ENCODE peak calls at places on chromosomes 16 and 17, in eight cellular contexts. V, C, L, B, M, Z, O and A are unnamed samples.

GRCh38 chr16:4859190-4859899 is 12.1 kb downstream of the UBN1 start:
- DNase-seq in V (peak), B (no peak), M (no peak), O (no peak), C (no peak), Z (peak), L (no peak), A (no peak)

GRCh38 chr17:77746391-77746790 is 212.1 kb upstream of the TNRC6C start:
- DNase-seq in M (no peak), C (no peak), O (no peak), B (no peak), Z (no peak), L (no peak), V (no peak), A (no peak)

GRCh38 chr17:14361945-14362508 is 61.1 kb downstream of the HS3ST3B1 start:
- DNase-seq in Z (no peak), C (no peak), M (no peak), B (no peak), L (no peak), V (no peak), O (no peak), A (no peak)

GRCh38 chr16:85288341-85288868 is 176.1 kb upstream of the CIBAR2 start:
- DNase-seq in B (no peak), O (no peak), Z (no peak), V (no peak), M (no peak), L (no peak), C (no peak), A (no peak)

GRCh38 chr16:85946680-85947510 is 47.9 kb downstream of the IRF8 start:
- DNase-seq in Z (no peak), C (no peak), B (no peak), L (no peak), V (no peak), O (no peak), M (no peak), A (no peak)

GRCh38 chr17:8430966-8431365 is 4.7 kb upstream of the NDEL1 start:
- DNase-seq in M (no peak), L (no peak), Z (peak), B (peak), V (no peak), O (peak), C (no peak), A (no peak)

GRCh38 chr17:1557355-1558095 is 5.1 kb downstream of the PITPNA start:
- DNase-seq in O (no peak), B (no peak), C (no peak), L (no peak), Z (no peak), M (no peak), V (no peak), A (no peak)

GRCh38 chr17:82228842-82229685 is at the start of gene SLC16A3:
- DNase-seq in Z (no peak), O (no peak), M (no peak), L (peak), V (peak), C (no peak), B (peak), A (no peak)

GRCh38 chr16:86015606-86016005 is 116.6 kb downstream of the IRF8 start:
- DNase-seq in L (no peak), B (no peak), C (no peak), O (no peak), Z (no peak), M (no peak), V (no peak), A (no peak)

GRCh38 chr16:52471650-52472370 is 75.1 kb downstream of the TOX3 start:
- DNase-seq in B (no peak), Z (no peak), V (no peak), M (no peak), L (no peak), C (no peak), O (no peak), A (no peak)

GRCh38 chr17:55386931-55387330 is 34.7 kb downstream of the MMD start:
- DNase-seq in O (no peak), L (no peak), M (no peak), C (no peak), B (no peak), V (no peak), Z (no peak), A (no peak)

GRCh38 chr17:900336-900735 is 79.2 kb downstream of the NXN start:
- DNase-seq in O (no peak), C (no peak), L (no peak), V (no peak), B (no peak), Z (no peak), M (no peak), A (no peak)

GRCh38 chr17:77728022-77728671 is 230.4 kb upstream of the TNRC6C start:
- DNase-seq in M (no peak), Z (no peak), L (no peak), B (peak), O (no peak), V (peak), C (no peak), A (no peak)

GRCh38 chr17:5536831-5537230 is 47.5 kb downstream of the NLRP1 start:
- DNase-seq in C (no peak), Z (no peak), O (no peak), M (no peak), L (no peak), V (no peak), B (no peak), A (no peak)

GRCh38 chr16:9364721-9365693 is 273.6 kb downstream of the HAPSTR1 start:
- DNase-seq in O (peak), M (no peak), C (no peak), B (peak), L (no peak), Z (no peak), V (no peak), A (peak)

GRCh38 chr17:60358611-60359225 is 33.2 kb downstream of the USP32 start:
- DNase-seq in O (no peak), B (no peak), Z (no peak), C (no peak), M (no peak), L (no peak), V (no peak), A (no peak)

GRCh38 chr16:31092330-31092729 is 2.3 kb downstream of the VKORC1 start:
- DNase-seq in V (no peak), B (no peak), L (no peak), C (no peak), O (no peak), Z (no peak), M (no peak), A (no peak)

GRCh38 chr17:36647598-36647997 is 46.2 kb downstream of the MRM1 start:
- DNase-seq in Z (no peak), B (no peak), M (no peak), O (no peak), L (no peak), V (no peak), C (no peak), A (no peak)

GRCh38 chr17:78817123-78817522 is 23.5 kb downstream of the USP36 start:
- DNase-seq in Z (no peak), O (no peak), C (peak), L (peak), B (no peak), V (no peak), M (no peak), A (no peak)

GRCh38 chr16:62190426-62190825 is 154.2 kb upstream of the CDH8 start:
- DNase-seq in B (no peak), Z (peak), O (no peak), L (no peak), V (peak), M (no peak), C (no peak), A (no peak)

GRCh38 chr16:87636050-87636684 is 33.9 kb downstream of the JPH3 start:
- DNase-seq in Z (peak), O (peak), B (peak), M (peak), V (peak), C (peak), L (peak), A (peak)

GRCh38 chr16:20859699-20860098 is 40.5 kb downstream of the DCUN1D3 start:
- DNase-seq in O (no peak), L (no peak), M (no peak), C (no peak), V (no peak), B (no peak), Z (no peak), A (no peak)

GRCh38 chr16:31347445-31347844 is 7.5 kb upstream of the ITGAX start:
- DNase-seq in C (no peak), L (no peak), O (no peak), Z (no peak), M (no peak), V (no peak), B (no peak), A (no peak)

GRCh38 chr16:73521499-73521898 is 473.6 kb upstream of the ZFHX3 start:
- DNase-seq in C (no peak), M (no peak), B (no peak), V (no peak), O (no peak), Z (no peak), L (no peak), A (no peak)

GRCh38 chr17:62754696-62755095 is 53.4 kb downstream of the MARCHF10 start:
- DNase-seq in O (no peak), Z (no peak), B (no peak), L (no peak), M (no peak), V (no peak), C (no peak), A (no peak)

GRCh38 chr16:72241930-72242329 is 70.0 kb upstream of the PMFBP1 start:
- DNase-seq in B (no peak), O (peak), Z (peak), C (no peak), L (no peak), V (peak), M (no peak), A (no peak)

GRCh38 chr17:31388770-31389672 is 2.5 kb upstream of the RAB11FIP4 start:
- DNase-seq in O (no peak), L (peak), M (no peak), V (peak), Z (no peak), C (no peak), B (no peak), A (peak)

GRCh38 chr16:3050487-3050886 is 4.1 kb downstream of the MMP25 start:
- DNase-seq in B (no peak), C (no peak), Z (no peak), O (no peak), V (no peak), M (no peak), L (no peak), A (no peak)

GRCh38 chr16:66954097-66954659 is 6.9 kb upstream of the CES3 start:
- DNase-seq in B (peak), M (peak), Z (peak), V (peak), O (peak), C (peak), L (peak), A (peak)

GRCh38 chr16:19068237-19068815 is 912 bp downstream of the COQ7 start:
- DNase-seq in C (no peak), V (no peak), B (no peak), O (no peak), M (no peak), L (no peak), Z (no peak), A (no peak)

GRCh38 chr16:30570621-30571443 is 682 bp downstream of the ZNF688 start:
- DNase-seq in O (no peak), C (no peak), B (no peak), V (no peak), Z (no peak), L (no peak), M (no peak), A (peak)

GRCh38 chr16:87317766-87318121 is 552 bp upstream of the C16orf95 start:
- DNase-seq in B (peak), V (peak), C (no peak), O (peak), Z (peak), L (no peak), M (peak), A (no peak)

GRCh38 chr17:34299918-34300600 is 14.5 kb downstream of the CCL11 start:
- DNase-seq in C (no peak), B (no peak), M (no peak), O (no peak), Z (no peak), L (no peak), V (no peak), A (no peak)

GRCh38 chr17:58186591-58186990 is 5.9 kb upstream of the EPX start:
- DNase-seq in M (no peak), O (no peak), L (no peak), C (no peak), V (no peak), B (no peak), Z (no peak), A (no peak)

GRCh38 chr16:15770107-15770506 is 86.7 kb downstream of the MYH11 start:
- DNase-seq in O (peak), Z (no peak), M (no peak), V (no peak), B (no peak), C (no peak), L (no peak), A (no peak)

GRCh38 chr17:35752945-35753764 is at the start of gene GAS2L2:
- DNase-seq in V (no peak), C (no peak), L (no peak), Z (no peak), O (no peak), M (no peak), B (no peak), A (no peak)